ENCODE peak calls at places on chromosome 19, in nine cellular contexts. H is mammary epithelial cell; G is CD8-positive, alpha-beta memory T cell; B is heart left ventricle; Q is fibroblast of lung; T is aorta; P is SK-N-MC; J is IMR-90; D is transverse colon. R is an unnamed sample.

GRCh38 chr19:22617614-22618325 is 16.4 kb upstream of the ZNF492 start:
- DNase-seq in H (no peak), G (no peak), B (peak; percentile 49), Q (no peak), T (peak; percentile 69), P (no peak), J (no peak), D (no peak), R (no peak)

GRCh38 chr19:55227241-55228014 is 1.1 kb downstream of the TMEM86B start:
- DNase-seq in H (no peak), G (no peak), B (no peak), Q (no peak), T (peak; percentile 41), P (no peak), J (no peak), D (no peak), R (no peak)

GRCh38 chr19:3463959-3464796 is 16.1 kb downstream of the SMIM24 start:
- DNase-seq in H (no peak), G (no peak), B (no peak), Q (no peak), T (no peak), P (no peak), J (no peak), D (no peak), R (no peak)

GRCh38 chr19:43606569-43607229 is 5.2 kb upstream of the SRRM5 start:
- DNase-seq in H (peak; percentile 78), G (no peak), B (no peak), Q (no peak), T (no peak), P (no peak), J (no peak), D (no peak), R (no peak)

GRCh38 chr19:8316351-8317125 is 4.6 kb downstream of the NDUFA7 start:
- DNase-seq in H (no peak), G (no peak), B (no peak), Q (no peak), T (no peak), P (no peak), J (no peak), D (no peak), R (no peak)

GRCh38 chr19:41872775-41873647 is 4.1 kb upstream of the CD79A start:
- DNase-seq in H (peak; percentile 77), G (peak; percentile 79), B (peak; percentile 53), Q (peak; percentile 60), T (peak; percentile 64), P (no peak), J (peak; percentile 59), D (peak; percentile 87), R (peak; percentile 74)

GRCh38 chr19:33689138-33689746 is 67.5 kb downstream of the CHST8 start:
- DNase-seq in H (no peak), G (peak; percentile 37), B (no peak), Q (no peak), T (no peak), P (no peak), J (no peak), D (no peak), R (no peak)

GRCh38 chr19:29622191-29623070 is 16.3 kb downstream of the POP4 start:
- DNase-seq in H (no peak), G (peak; percentile 64), B (no peak), Q (no peak), T (no peak), P (no peak), J (no peak), D (peak; percentile 11), R (no peak)

GRCh38 chr19:32241957-32242710 is 103.3 kb upstream of the ZNF507 start:
- DNase-seq in H (no peak), G (no peak), B (no peak), Q (no peak), T (no peak), P (no peak), J (no peak), D (no peak), R (no peak)

GRCh38 chr19:16896098-16896912 is 7.5 kb downstream of the F2RL3 start:
- DNase-seq in H (no peak), G (no peak), B (no peak), Q (no peak), T (no peak), P (no peak), J (no peak), D (peak; percentile 37), R (peak; percentile 60)

GRCh38 chr19:45418812-45419211 is 4.9 kb downstream of the ERCC1 start:
- DNase-seq in H (no peak), G (no peak), B (no peak), Q (no peak), T (no peak), P (no peak), J (no peak), D (no peak), R (no peak)

GRCh38 chr19:16593181-16593580 is 21.0 kb upstream of the SLC35E1 start:
- DNase-seq in H (no peak), G (no peak), B (no peak), Q (no peak), T (no peak), P (no peak), J (no peak), D (no peak), R (no peak)

GRCh38 chr19:7544626-7545025 is 9.1 kb downstream of the PNPLA6 start:
- DNase-seq in H (no peak), G (no peak), B (no peak), Q (no peak), T (peak; percentile 59), P (no peak), J (no peak), D (no peak), R (no peak)

GRCh38 chr19:10112037-10112751 is 701 bp downstream of the P2RY11 start:
- DNase-seq in H (no peak), G (peak; percentile 79), B (no peak), Q (no peak), T (no peak), P (no peak), J (no peak), D (peak; percentile 14), R (no peak)

GRCh38 chr19:45824041-45824471 is 8.9 kb upstream of the RSPH6A start:
- DNase-seq in H (peak; percentile 63), G (no peak), B (no peak), Q (peak; percentile 54), T (no peak), P (no peak), J (no peak), D (no peak), R (no peak)

GRCh38 chr19:6476155-6476895 is 5.3 kb downstream of the DENND1C start:
- DNase-seq in H (peak; percentile 61), G (peak; percentile 71), B (no peak), Q (peak; percentile 23), T (peak; percentile 63), P (peak; percentile 93), J (peak; percentile 10), D (peak; percentile 94), R (no peak)

GRCh38 chr19:36149673-36150406 is 2.4 kb downstream of the COX7A1 start:
- DNase-seq in H (peak; percentile 86), G (no peak), B (no peak), Q (no peak), T (peak; percentile 48), P (no peak), J (no peak), D (no peak), R (no peak)

GRCh38 chr19:36152061-36152885 is at the start of gene COX7A1:
- DNase-seq in H (no peak), G (no peak), B (peak; percentile 88), Q (no peak), T (peak; percentile 80), P (no peak), J (no peak), D (peak; percentile 45), R (no peak)

GRCh38 chr19:36152886-36153525 is 759 bp upstream of the COX7A1 start:
- DNase-seq in H (no peak), G (no peak), B (no peak), Q (no peak), T (peak; percentile 26), P (no peak), J (peak; percentile 13), D (no peak), R (no peak)

GRCh38 chr19:36151144-36152051 is 849 bp downstream of the COX7A1 start:
- DNase-seq in H (no peak), G (no peak), B (peak; percentile 81), Q (no peak), T (peak; percentile 74), P (no peak), J (no peak), D (no peak), R (no peak)

GRCh38 chr19:36150586-36150985 is 1.7 kb downstream of the COX7A1 start:
- DNase-seq in H (no peak), G (no peak), B (no peak), Q (no peak), T (peak; percentile 24), P (no peak), J (no peak), D (no peak), R (no peak)
- H3K36me3 ChIP-seq in H (peaks cover 31% of the 10 kb centered on the region), G (peaks cover 11% of the 10 kb centered on the region), B (peaks cover 51% of the 10 kb centered on the region), Q (peaks cover 24% of the 10 kb centered on the region), T (peaks cover 4% of the 10 kb centered on the region), P (peaks cover 29% of the 10 kb centered on the region), J (peaks cover 47% of the 10 kb centered on the region), D (peaks cover 4% of the 10 kb centered on the region), R (peaks cover 78% of the 10 kb centered on the region)

DNA sequence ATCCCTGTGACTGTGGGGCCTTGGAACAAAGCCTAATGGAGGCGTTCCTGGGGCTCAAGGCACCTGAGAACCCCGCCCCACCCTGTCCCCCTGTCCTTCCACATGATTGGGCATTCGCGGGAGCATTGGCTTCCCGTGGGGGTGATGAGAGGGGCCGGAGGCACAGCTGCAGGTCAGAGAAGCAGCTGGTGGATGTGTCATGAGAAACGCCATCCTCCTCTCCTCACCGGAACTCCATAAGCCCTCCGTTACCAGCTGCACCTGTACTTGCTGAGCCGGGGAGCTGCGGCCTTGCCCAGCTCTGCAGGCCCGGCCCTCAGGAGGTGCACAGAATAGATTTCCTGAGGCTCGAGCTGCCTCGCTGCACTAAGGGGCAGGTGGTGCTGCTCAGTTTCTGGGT is 42.0 kb downstream of the CAPN12 start:
- DNase-seq in H (no peak), G (no peak), B (no peak), Q (no peak), T (no peak), P (no peak), J (no peak), D (no peak), R (peak; percentile 75)
- H3K36me3 ChIP-seq in H (peaks cover 37% of the 10 kb centered on the region), G (peaks cover 23% of the 10 kb centered on the region), B (peaks cover 77% of the 10 kb centered on the region), Q (peaks cover 52% of the 10 kb centered on the region), T (peaks cover 2% of the 10 kb centered on the region), P (peaks cover 28% of the 10 kb centered on the region), J (peaks cover 68% of the 10 kb centered on the region), D (no peaks in the 10 kb centered on the region), R (peaks cover 45% of the 10 kb centered on the region)

GRCh38 chr19:46927893-46928292 is 67.1 kb downstream of the ARHGAP35 start:
- DNase-seq in H (no peak), G (no peak), B (no peak), Q (no peak), T (no peak), P (no peak), J (no peak), D (no peak), R (no peak)
- H3K36me3 ChIP-seq in H (no peaks in the 10 kb centered on the region), G (no peaks in the 10 kb centered on the region), B (peaks cover 4% of the 10 kb centered on the region), Q (no peaks in the 10 kb centered on the region), T (no peaks in the 10 kb centered on the region), P (peaks cover 3% of the 10 kb centered on the region), J (no peaks in the 10 kb centered on the region), D (no peaks in the 10 kb centered on the region), R (peaks cover 8% of the 10 kb centered on the region)

DNA sequence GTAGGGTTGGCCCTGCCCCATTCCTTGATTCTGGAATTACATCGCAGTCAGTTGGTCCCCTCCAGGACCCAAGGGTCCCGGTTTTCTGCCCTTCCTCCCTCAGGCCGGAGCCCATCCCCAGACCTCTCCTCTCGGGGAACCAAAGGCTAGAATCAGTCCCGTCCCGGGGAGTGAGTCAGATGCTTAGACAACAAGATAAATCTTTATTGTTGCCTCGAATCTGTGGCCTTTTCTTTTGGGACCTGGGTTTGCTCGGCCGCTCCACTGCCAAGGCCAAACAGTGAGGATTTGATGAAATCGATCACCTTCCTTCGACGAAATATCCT is 258 bp upstream of the RASIP1 start:
- DNase-seq in H (no peak), G (peak; percentile 27), B (no peak), Q (no peak), T (no peak), P (no peak), J (no peak), D (no peak), R (no peak)
- H3K36me3 ChIP-seq in H (no peaks in the 10 kb centered on the region), G (no peaks in the 10 kb centered on the region), B (peaks cover 4% of the 10 kb centered on the region), Q (no peaks in the 10 kb centered on the region), T (no peaks in the 10 kb centered on the region), P (no peaks in the 10 kb centered on the region), J (no peaks in the 10 kb centered on the region), D (no peaks in the 10 kb centered on the region), R (no peaks in the 10 kb centered on the region)

R was measured in SJCRH30.